ENCODE peak calls at places on chromosomes 5 and 9, in eight cellular contexts. M, F, N, E, J, D, T and V are unnamed samples. For H3K36me3, the result is how much of the 10 kb centered on the place peaks cover.

GRCh38 chr9:128921881-128922763 is 1.3 kb downstream of the PHYHD1 start:
- DNase-seq in N (peak), T (no peak), E (no peak), M (peak), J (peak), D (peak), F (peak), V (no peak)

GRCh38 chr9:112059145-112059979 is 115.7 kb downstream of the SUSD1 start:
- DNase-seq in E (no peak), J (no peak), F (no peak), T (no peak), D (no peak), N (peak), M (no peak), V (peak)

GRCh38 chr5:134463991-134464760 is 52.5 kb upstream of the CDKN2AIPNL start:
- DNase-seq in M (peak), J (no peak), E (no peak), T (no peak), N (peak), D (no peak), F (no peak), V (peak)

GRCh38 chr9:75130621-75131020 is 42.3 kb downstream of the OSTF1 start:
- DNase-seq in M (no peak), F (no peak), J (no peak), N (peak), D (no peak), T (no peak), E (no peak), V (no peak)

GRCh38 chr9:33881635-33882034 is 64.7 kb downstream of the UBE2R2 start:
- DNase-seq in M (no peak), T (no peak), N (peak), D (no peak), J (no peak), E (no peak), F (no peak), V (no peak)

GRCh38 chr9:81776390-81776789 is 87.0 kb upstream of the TLE1 start:
- DNase-seq in N (no peak), E (no peak), J (no peak), M (no peak), F (no peak), T (no peak), D (no peak), V (no peak)

GRCh38 chr9:112852741-112853505 is 37.8 kb downstream of the SLC46A2 start:
- DNase-seq in F (no peak), J (no peak), N (no peak), T (no peak), M (no peak), D (no peak), E (no peak), V (peak)

GRCh38 chr5:179354305-179354882 is 9.1 kb upstream of the ADAMTS2 start:
- DNase-seq in T (no peak), N (no peak), F (no peak), J (no peak), E (no peak), D (no peak), M (no peak), V (no peak)

GRCh38 chr5:170630226-170630625 is 126.4 kb downstream of the KCNIP1 start:
- DNase-seq in T (no peak), M (no peak), F (no peak), D (no peak), N (no peak), E (no peak), J (no peak), V (no peak)

GRCh38 chr9:86507119-86507731 is 153.0 kb upstream of the TUT7 start:
- DNase-seq in T (no peak), J (no peak), M (no peak), E (no peak), N (no peak), D (no peak), F (no peak), V (no peak)

GRCh38 chr9:88786291-88787054 is 204.8 kb upstream of the S1PR3 start:
- DNase-seq in F (no peak), D (no peak), T (no peak), J (no peak), E (no peak), N (peak), M (no peak), V (no peak)

GRCh38 chr5:132887326-132887725 is 13.9 kb downstream of the LEAP2 start:
- DNase-seq in T (no peak), F (no peak), J (no peak), M (no peak), E (no peak), N (no peak), D (no peak), V (no peak)
- H3K36me3 ChIP-seq in T (half or more), F (under half), J (half or more), M (half or more), E (under half), N (under half), D (under half), V (half or more)

GRCh38 chr9:90774682-90775081 is 26.9 kb upstream of the SYK start:
- DNase-seq in D (no peak), T (no peak), M (no peak), F (no peak), N (no peak), J (no peak), E (no peak), V (no peak)
- H3K36me3 ChIP-seq in D (under half), T (under half), M (under half), F (under half), N (under half), J (under half), E (under half), V (under half)

DNA sequence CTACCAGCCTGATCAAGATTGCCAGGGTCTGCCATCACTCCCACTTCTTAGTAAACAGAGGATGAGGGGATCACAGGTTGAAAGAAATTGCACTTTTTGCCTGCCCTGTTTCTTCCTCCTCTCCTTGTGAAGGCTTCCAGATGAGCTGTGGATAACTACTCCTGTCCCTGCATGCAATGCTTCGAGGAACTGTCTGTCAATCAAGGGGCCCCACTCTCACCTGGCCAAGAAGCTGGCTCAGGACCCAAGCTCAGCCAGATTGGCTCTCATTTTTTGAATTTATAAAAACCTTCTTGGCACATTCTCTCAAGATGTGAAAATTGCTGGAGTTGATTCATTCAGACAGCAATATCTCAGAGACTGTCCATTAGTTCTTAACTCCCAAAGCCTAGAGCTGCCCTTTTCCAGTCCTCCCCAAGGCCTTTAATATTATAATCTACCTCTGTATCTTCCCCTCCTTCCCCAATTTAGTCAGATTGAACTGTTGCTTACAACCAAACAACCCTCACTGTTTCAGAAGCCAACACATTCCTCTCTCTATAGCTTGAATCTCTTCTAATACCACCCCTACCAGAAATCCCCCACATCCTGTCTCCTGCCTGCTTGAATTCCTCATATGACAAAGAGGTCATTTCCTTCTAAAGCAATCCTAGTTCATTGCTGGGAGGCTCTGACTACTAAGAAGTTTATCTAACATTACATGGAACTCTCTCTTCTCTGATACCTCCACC is 11.3 kb downstream of the SPARC start:
- DNase-seq in T (no peak), F (no peak), M (no peak), E (no peak), D (no peak), J (no peak), N (peak), V (no peak)
- H3K36me3 ChIP-seq in T (under half), F (under half), M (under half), E (under half), D (under half), J (under half), N (under half), V (half or more)

DNA sequence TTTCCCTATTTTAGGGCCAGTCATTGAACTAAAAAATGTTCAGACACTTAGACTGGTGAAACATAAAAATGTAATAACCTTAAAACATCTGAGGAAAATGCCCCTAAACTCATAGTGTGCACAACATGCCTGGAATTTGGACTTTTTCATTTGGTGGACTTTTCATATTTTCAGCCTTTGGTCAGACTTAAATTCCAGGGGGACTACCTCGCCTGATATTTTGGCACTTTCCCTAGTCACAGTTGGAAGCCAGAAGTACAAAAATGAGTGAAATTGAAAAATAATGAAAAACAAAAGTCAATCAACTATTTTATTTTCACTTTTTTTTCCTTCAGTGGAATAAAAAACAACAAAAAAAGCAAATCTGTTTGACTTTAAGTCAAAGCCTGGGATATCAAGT is 256.2 kb downstream of the ACTL7B start:
- DNase-seq in F (no peak), J (no peak), T (no peak), M (no peak), N (no peak), D (no peak), E (no peak), V (no peak)
- H3K36me3 ChIP-seq in F (under half), J (under half), T (under half), M (under half), N (under half), D (under half), E (under half), V (under half)

GRCh38 chr5:96297290-96297689 is 135.8 kb downstream of the PCSK1 start:
- DNase-seq in J (no peak), M (no peak), D (no peak), E (no peak), T (no peak), F (no peak), N (peak), V (no peak)

GRCh38 chr5:96297867-96298266 is 135.2 kb downstream of the PCSK1 start:
- DNase-seq in E (no peak), M (no peak), F (no peak), N (peak), J (no peak), T (no peak), D (no peak), V (no peak)

GRCh38 chr5:96293966-96294886 is 138.8 kb downstream of the PCSK1 start:
- DNase-seq in D (no peak), M (no peak), T (no peak), E (no peak), J (no peak), N (peak), F (no peak), V (no peak)

GRCh38 chr5:96292582-96293247 is 140.3 kb downstream of the PCSK1 start:
- DNase-seq in F (no peak), N (no peak), D (no peak), M (no peak), E (no peak), J (no peak), T (no peak), V (no peak)

GRCh38 chr5:96294887-96295209 is 138.2 kb downstream of the PCSK1 start:
- DNase-seq in E (no peak), F (no peak), D (no peak), N (no peak), J (no peak), T (no peak), M (no peak), V (no peak)
- H3K36me3 ChIP-seq in E (under half), F (under half), D (under half), N (under half), J (under half), T (under half), M (under half), V (under half)

GRCh38 chr5:157739388-157740045 is 4.0 kb upstream of the LSM11 start:
- DNase-seq in F (no peak), J (no peak), T (no peak), D (no peak), N (no peak), E (no peak), M (no peak), V (no peak)

GRCh38 chr5:157743163-157744054 is at the start of gene LSM11:
- DNase-seq in J (peak), N (peak), T (peak), D (peak), F (peak), E (peak), M (peak), V (peak)

GRCh38 chr5:157735991-157736390 is 4.8 kb downstream of the THG1L start:
- DNase-seq in N (no peak), J (no peak), T (no peak), E (no peak), D (no peak), M (no peak), F (no peak), V (no peak)

GRCh38 chr5:157744055-157745011 is 821 bp downstream of the LSM11 start:
- DNase-seq in F (no peak), T (peak), D (peak), M (peak), N (peak), E (no peak), J (peak), V (no peak)

GRCh38 chr5:157740211-157740610 is 3.3 kb upstream of the LSM11 start:
- DNase-seq in J (no peak), E (no peak), M (no peak), T (no peak), D (no peak), F (no peak), N (peak), V (no peak)
- H3K36me3 ChIP-seq in J (under half), E (under half), M (under half), T (under half), D (under half), F (under half), N (under half), V (under half)

DNA sequence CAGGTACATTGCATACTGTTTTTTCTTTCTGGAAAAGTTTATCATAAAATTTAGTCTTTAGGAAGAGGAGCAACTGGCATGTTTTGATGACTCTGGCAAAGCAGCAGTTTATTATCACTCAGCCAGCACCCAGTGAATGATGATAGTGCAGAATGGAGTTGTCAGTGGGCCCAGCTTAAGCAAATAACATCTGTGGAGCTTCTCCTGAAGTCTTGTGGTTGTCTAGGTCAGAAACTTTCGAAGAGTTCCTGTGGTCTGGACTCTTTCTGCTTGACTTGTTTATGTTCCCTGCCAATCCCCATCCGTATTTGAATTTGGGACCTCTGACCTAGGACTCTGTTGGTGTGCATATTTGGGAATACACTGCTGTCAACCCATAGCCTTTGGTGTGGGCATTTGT is 38.1 kb upstream of the C5orf47 start:
- DNase-seq in N (peak), T (no peak), M (no peak), D (no peak), J (no peak), F (no peak), E (no peak), V (no peak)
- H3K36me3 ChIP-seq in N (under half), T (half or more), M (half or more), D (under half), J (half or more), F (half or more), E (half or more), V (half or more)

DNA sequence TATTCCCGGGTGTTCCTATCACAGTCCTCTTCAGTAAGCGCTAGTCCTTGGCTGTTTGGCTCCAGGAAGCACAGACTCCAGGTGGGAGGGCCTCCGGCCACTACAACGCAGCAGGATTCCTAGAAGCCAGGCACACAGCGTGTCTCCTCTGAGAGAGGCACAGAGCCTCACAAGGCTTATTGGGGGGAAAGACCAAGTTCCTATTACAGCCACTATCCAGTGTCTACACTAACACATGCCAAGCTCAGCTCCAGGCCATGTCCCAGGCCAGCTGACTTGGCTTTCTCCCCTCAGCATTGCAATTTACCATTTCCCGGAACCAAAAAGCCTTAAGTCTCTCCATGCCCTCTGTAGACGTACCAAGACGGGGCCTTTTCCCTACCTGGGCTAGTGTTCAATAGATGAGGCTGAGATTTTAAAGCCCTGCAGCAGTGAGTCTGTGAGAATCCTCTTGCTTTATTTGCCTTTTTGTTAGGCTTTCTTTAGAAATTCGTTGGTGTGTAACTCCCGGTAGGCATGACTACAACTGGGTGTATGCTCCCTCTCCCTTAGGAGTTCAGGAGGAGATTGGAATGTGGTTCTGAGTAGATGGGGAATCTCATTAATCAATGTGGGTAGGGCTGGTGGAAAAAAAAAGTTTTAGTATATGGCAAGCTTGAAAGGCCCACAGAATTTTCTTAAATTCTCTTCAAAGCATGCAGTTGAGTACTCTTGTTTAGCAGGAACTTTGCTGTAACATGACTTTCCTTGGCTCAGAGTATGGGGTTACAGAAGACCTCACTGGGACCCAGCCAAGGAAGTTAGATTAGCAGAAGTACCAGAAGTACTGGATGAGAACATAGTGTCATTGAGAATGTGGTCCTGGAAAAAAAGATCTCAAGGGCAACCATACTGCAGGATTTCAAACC is 84.3 kb upstream of the SLC1A3 start:
- DNase-seq in M (no peak), E (no peak), N (peak), F (no peak), T (no peak), D (no peak), J (no peak), V (no peak)
- H3K36me3 ChIP-seq in M (under half), E (under half), N (under half), F (under half), T (under half), D (under half), J (under half), V (under half)